ENCODE peak calls at places on chromosomes 11 and 22, in five cellular contexts. One of them, this sample, is unnamed.

GRCh38 chr11:3169235-3169951 is 4.3 kb upstream of the OSBPL5 start:
- DNase-seq in endodermal cell: peak; percentile 87
- DNase-seq in brain microvascular endothelial cell: peak; percentile 60
- DNase-seq in chondrocyte: peak; percentile 93
- DNase-seq in astrocyte: peak; percentile 66
- DNase-seq in this sample: peak; percentile 78

GRCh38 chr22:47943729-47944700 is 1181.6 kb downstream of the TBC1D22A start:
- DNase-seq in endodermal cell: no peak
- DNase-seq in brain microvascular endothelial cell: no peak
- DNase-seq in chondrocyte: no peak
- DNase-seq in astrocyte: no peak
- DNase-seq in this sample: no peak

GRCh38 chr11:12175694-12176241 is 65.4 kb downstream of the MICAL2 start:
- DNase-seq in endodermal cell: no peak
- DNase-seq in brain microvascular endothelial cell: peak; percentile 93
- DNase-seq in chondrocyte: no peak
- DNase-seq in astrocyte: peak; percentile 97
- DNase-seq in this sample: peak; percentile 92

GRCh38 chr11:129733981-129734380 is 81.7 kb upstream of the TMEM45B start:
- DNase-seq in endodermal cell: no peak
- DNase-seq in brain microvascular endothelial cell: no peak
- DNase-seq in chondrocyte: no peak
- DNase-seq in astrocyte: no peak
- DNase-seq in this sample: no peak

GRCh38 chr11:122984186-122985011 is 2.8 kb upstream of the BSX start:
- DNase-seq in endodermal cell: peak; percentile 87
- DNase-seq in brain microvascular endothelial cell: no peak
- DNase-seq in chondrocyte: no peak
- DNase-seq in astrocyte: no peak
- DNase-seq in this sample: no peak

GRCh38 chr22:45504703-45505341 is 2.1 kb downstream of the FBLN1 start:
- DNase-seq in endodermal cell: peak; percentile 77
- DNase-seq in brain microvascular endothelial cell: no peak
- DNase-seq in chondrocyte: peak; percentile 51
- DNase-seq in astrocyte: no peak
- DNase-seq in this sample: peak; percentile 33

GRCh38 chr22:49678137-49678841 is 149.4 kb downstream of the BRD1 start:
- DNase-seq in endodermal cell: peak; percentile 31
- DNase-seq in brain microvascular endothelial cell: no peak
- DNase-seq in chondrocyte: no peak
- DNase-seq in astrocyte: no peak
- DNase-seq in this sample: no peak

GRCh38 chr11:130442728-130443127 is 5.7 kb upstream of the ADAMTS15 start:
- DNase-seq in endodermal cell: no peak
- DNase-seq in brain microvascular endothelial cell: no peak
- DNase-seq in chondrocyte: no peak
- DNase-seq in astrocyte: peak; percentile 36
- DNase-seq in this sample: no peak

GRCh38 chr11:45489281-45489906 is 176.0 kb downstream of the CHST1 start:
- DNase-seq in endodermal cell: peak; percentile 61
- DNase-seq in brain microvascular endothelial cell: no peak
- DNase-seq in chondrocyte: no peak
- DNase-seq in astrocyte: no peak
- DNase-seq in this sample: no peak

GRCh38 chr11:98104249-98104648 is 916.5 kb upstream of the CNTN5 start:
- DNase-seq in endodermal cell: no peak
- DNase-seq in brain microvascular endothelial cell: no peak
- DNase-seq in chondrocyte: no peak
- DNase-seq in astrocyte: no peak
- DNase-seq in this sample: no peak

GRCh38 chr11:69348414-69349235 is 54.7 kb downstream of the MYEOV start:
- DNase-seq in endodermal cell: peak; percentile 29
- DNase-seq in brain microvascular endothelial cell: no peak
- DNase-seq in chondrocyte: peak; percentile 59
- DNase-seq in astrocyte: no peak
- DNase-seq in this sample: no peak

GRCh38 chr11:77506857-77507256 is 33.0 kb upstream of the PAK1 start:
- DNase-seq in endodermal cell: no peak
- DNase-seq in brain microvascular endothelial cell: peak; percentile 83
- DNase-seq in chondrocyte: no peak
- DNase-seq in astrocyte: peak; percentile 49
- DNase-seq in this sample: peak; percentile 24

GRCh38 chr11:76408171-76408965 is 27.2 kb downstream of the GVQW3 start:
- DNase-seq in endodermal cell: peak; percentile 47
- DNase-seq in brain microvascular endothelial cell: no peak
- DNase-seq in chondrocyte: no peak
- DNase-seq in astrocyte: no peak
- DNase-seq in this sample: no peak

GRCh38 chr11:79100093-79100704 is 340.6 kb downstream of the TENM4 start:
- DNase-seq in endodermal cell: peak; percentile 86
- DNase-seq in brain microvascular endothelial cell: peak; percentile 33
- DNase-seq in chondrocyte: no peak
- DNase-seq in astrocyte: no peak
- DNase-seq in this sample: peak; percentile 19

GRCh38 chr11:66912963-66913362 is 45.2 kb downstream of the PC start:
- DNase-seq in endodermal cell: no peak
- DNase-seq in brain microvascular endothelial cell: no peak
- DNase-seq in chondrocyte: no peak
- DNase-seq in astrocyte: no peak
- DNase-seq in this sample: no peak

GRCh38 chr11:3123761-3124733 is 41.1 kb downstream of the OSBPL5 start:
- DNase-seq in endodermal cell: peak; percentile 28
- DNase-seq in brain microvascular endothelial cell: peak; percentile 92
- DNase-seq in chondrocyte: peak; percentile 69
- DNase-seq in astrocyte: peak; percentile 93
- DNase-seq in this sample: peak; percentile 96

GRCh38 chr11:12043959-12044772 is 35.7 kb upstream of the DKK3 start:
- DNase-seq in endodermal cell: peak; percentile 91
- DNase-seq in brain microvascular endothelial cell: peak; percentile 91
- DNase-seq in chondrocyte: no peak
- DNase-seq in astrocyte: peak; percentile 99
- DNase-seq in this sample: peak; percentile 98

GRCh38 chr22:45632791-45633515 is 38.7 kb upstream of the ATXN10 start:
- DNase-seq in endodermal cell: peak; percentile 63
- DNase-seq in brain microvascular endothelial cell: peak; percentile 5
- DNase-seq in chondrocyte: peak; percentile 35
- DNase-seq in astrocyte: peak; percentile 59
- DNase-seq in this sample: no peak

GRCh38 chr11:45091563-45092392 is 54.7 kb upstream of the PRDM11 start:
- DNase-seq in endodermal cell: peak; percentile 90
- DNase-seq in brain microvascular endothelial cell: no peak
- DNase-seq in chondrocyte: no peak
- DNase-seq in astrocyte: peak; percentile 33
- DNase-seq in this sample: no peak

GRCh38 chr11:114260483-114260882 is 35.7 kb upstream of the NNMT start:
- DNase-seq in endodermal cell: no peak
- DNase-seq in brain microvascular endothelial cell: no peak
- DNase-seq in chondrocyte: no peak
- DNase-seq in astrocyte: no peak
- DNase-seq in this sample: no peak

GRCh38 chr11:73916435-73916834 is 34.4 kb upstream of the DNAJB13 start:
- DNase-seq in endodermal cell: no peak
- DNase-seq in brain microvascular endothelial cell: no peak
- DNase-seq in chondrocyte: no peak
- DNase-seq in astrocyte: peak; percentile 52
- DNase-seq in this sample: peak; percentile 1

GRCh38 chr11:13868710-13869403 is 93.7 kb upstream of the SPON1 start:
- DNase-seq in endodermal cell: no peak
- DNase-seq in brain microvascular endothelial cell: no peak
- DNase-seq in chondrocyte: no peak
- DNase-seq in astrocyte: no peak
- DNase-seq in this sample: no peak

GRCh38 chr22:40101417-40102101 is 76.2 kb upstream of the TNRC6B start:
- DNase-seq in endodermal cell: no peak
- DNase-seq in brain microvascular endothelial cell: no peak
- DNase-seq in chondrocyte: no peak
- DNase-seq in astrocyte: no peak
- DNase-seq in this sample: no peak

GRCh38 chr11:34953955-34954354 is 37.5 kb downstream of the PDHX start:
- DNase-seq in endodermal cell: no peak
- DNase-seq in brain microvascular endothelial cell: no peak
- DNase-seq in chondrocyte: no peak
- DNase-seq in astrocyte: no peak
- DNase-seq in this sample: no peak

GRCh38 chr22:36640106-36640672 is 63.4 kb downstream of the CACNG2 start:
- DNase-seq in endodermal cell: peak; percentile 57
- DNase-seq in brain microvascular endothelial cell: no peak
- DNase-seq in chondrocyte: no peak
- DNase-seq in astrocyte: no peak
- DNase-seq in this sample: no peak

GRCh38 chr22:19822301-19823117 is 32.2 kb downstream of the GNB1L start:
- DNase-seq in endodermal cell: peak; percentile 35
- DNase-seq in brain microvascular endothelial cell: no peak
- DNase-seq in chondrocyte: peak; percentile 85
- DNase-seq in astrocyte: no peak
- DNase-seq in this sample: no peak

GRCh38 chr11:94149435-94149834 is 20.8 kb downstream of the PANX1 start:
- DNase-seq in endodermal cell: no peak
- DNase-seq in brain microvascular endothelial cell: peak; percentile 67
- DNase-seq in chondrocyte: no peak
- DNase-seq in astrocyte: peak; percentile 86
- DNase-seq in this sample: peak; percentile 39

GRCh38 chr22:47011131-47011854 is 248.8 kb downstream of the TBC1D22A start:
- DNase-seq in endodermal cell: no peak
- DNase-seq in brain microvascular endothelial cell: no peak
- DNase-seq in chondrocyte: no peak
- DNase-seq in astrocyte: no peak
- DNase-seq in this sample: no peak

GRCh38 chr22:40178417-40179409 is 988 bp downstream of the TNRC6B start:
- DNase-seq in endodermal cell: peak; percentile 71
- DNase-seq in brain microvascular endothelial cell: peak; percentile 31
- DNase-seq in chondrocyte: no peak
- DNase-seq in astrocyte: peak; percentile 71
- DNase-seq in this sample: peak; percentile 56

GRCh38 chr22:40511604-40512003 is 124.9 kb downstream of the MRTFA start:
- DNase-seq in endodermal cell: no peak
- DNase-seq in brain microvascular endothelial cell: no peak
- DNase-seq in chondrocyte: no peak
- DNase-seq in astrocyte: no peak
- DNase-seq in this sample: no peak

GRCh38 chr11:126115253-126115540 is 52.5 kb upstream of the CDON start:
- DNase-seq in endodermal cell: no peak
- DNase-seq in brain microvascular endothelial cell: no peak
- DNase-seq in chondrocyte: no peak
- DNase-seq in astrocyte: no peak
- DNase-seq in this sample: no peak

GRCh38 chr11:126113515-126113957 is 50.9 kb upstream of the CDON start:
- DNase-seq in endodermal cell: peak; percentile 73
- DNase-seq in brain microvascular endothelial cell: peak; percentile 80
- DNase-seq in chondrocyte: no peak
- DNase-seq in astrocyte: peak; percentile 97
- DNase-seq in this sample: peak; percentile 97

GRCh38 chr11:126113963-126114362 is 51.3 kb upstream of the CDON start:
- DNase-seq in endodermal cell: no peak
- DNase-seq in brain microvascular endothelial cell: no peak
- DNase-seq in chondrocyte: no peak
- DNase-seq in astrocyte: no peak
- DNase-seq in this sample: no peak

GRCh38 chr11:126114486-126115252 is 52.0 kb upstream of the CDON start:
- DNase-seq in endodermal cell: peak; percentile 41
- DNase-seq in brain microvascular endothelial cell: no peak
- DNase-seq in chondrocyte: no peak
- DNase-seq in astrocyte: no peak
- DNase-seq in this sample: no peak

GRCh38 chr11:126115820-126116319 is 53.2 kb upstream of the CDON start:
- DNase-seq in endodermal cell: peak; percentile 68
- DNase-seq in brain microvascular endothelial cell: peak; percentile 68
- DNase-seq in chondrocyte: no peak
- DNase-seq in astrocyte: peak; percentile 83
- DNase-seq in this sample: peak; percentile 74
- TF ChIP-seq CTCF in endodermal cell: peak; percentile 54
- TF ChIP-seq CTCF in brain microvascular endothelial cell: peak; percentile 49
- TF ChIP-seq CTCF in chondrocyte: peak; percentile 68
- TF ChIP-seq CTCF in astrocyte: peak; percentile 7
- TF ChIP-seq CTCF in this sample: peak; percentile 42

GRCh38 chr22:25779426-25779825 is 37.4 kb downstream of the MYO18B start:
- DNase-seq in endodermal cell: no peak
- DNase-seq in brain microvascular endothelial cell: no peak
- DNase-seq in chondrocyte: no peak
- DNase-seq in astrocyte: no peak
- DNase-seq in this sample: no peak
- TF ChIP-seq CTCF in endodermal cell: no peak
- TF ChIP-seq CTCF in brain microvascular endothelial cell: no peak
- TF ChIP-seq CTCF in chondrocyte: no peak
- TF ChIP-seq CTCF in astrocyte: no peak
- TF ChIP-seq CTCF in this sample: no peak

DNA sequence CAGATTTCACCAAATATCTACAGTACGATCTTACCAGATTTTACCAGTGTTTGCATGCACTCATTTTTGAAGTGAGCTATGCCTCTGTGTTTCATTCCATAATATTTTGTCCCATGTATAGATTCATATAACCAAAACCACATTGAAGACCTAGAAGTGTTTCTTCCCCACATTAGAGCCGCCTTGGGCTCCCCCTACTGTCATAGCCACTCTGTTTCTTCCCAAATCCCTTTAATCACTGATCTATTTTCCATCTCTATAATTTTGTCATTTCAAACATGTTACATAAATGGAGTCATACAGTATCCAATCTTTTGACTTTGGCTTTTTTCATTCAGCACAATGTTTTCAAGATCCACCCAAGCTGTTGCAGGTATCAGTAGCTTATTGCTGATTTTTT is 12.7 kb downstream of the MRGPRX3 start:
- DNase-seq in endodermal cell: no peak
- DNase-seq in brain microvascular endothelial cell: no peak
- DNase-seq in chondrocyte: no peak
- DNase-seq in astrocyte: no peak
- DNase-seq in this sample: no peak
- TF ChIP-seq CTCF in endodermal cell: peak; percentile 73
- TF ChIP-seq CTCF in brain microvascular endothelial cell: peak; percentile 28
- TF ChIP-seq CTCF in chondrocyte: peak; percentile 68
- TF ChIP-seq CTCF in astrocyte: no peak
- TF ChIP-seq CTCF in this sample: peak; percentile 41

GRCh38 chr11:554824-555499 is 5.6 kb downstream of the LMNTD2 start:
- DNase-seq in endodermal cell: peak; percentile 93
- DNase-seq in brain microvascular endothelial cell: no peak
- DNase-seq in chondrocyte: no peak
- DNase-seq in astrocyte: no peak
- DNase-seq in this sample: no peak
- TF ChIP-seq CTCF in endodermal cell: peak; percentile 77
- TF ChIP-seq CTCF in brain microvascular endothelial cell: peak; percentile 67
- TF ChIP-seq CTCF in chondrocyte: peak; percentile 77
- TF ChIP-seq CTCF in astrocyte: no peak
- TF ChIP-seq CTCF in this sample: peak; percentile 76

DNA sequence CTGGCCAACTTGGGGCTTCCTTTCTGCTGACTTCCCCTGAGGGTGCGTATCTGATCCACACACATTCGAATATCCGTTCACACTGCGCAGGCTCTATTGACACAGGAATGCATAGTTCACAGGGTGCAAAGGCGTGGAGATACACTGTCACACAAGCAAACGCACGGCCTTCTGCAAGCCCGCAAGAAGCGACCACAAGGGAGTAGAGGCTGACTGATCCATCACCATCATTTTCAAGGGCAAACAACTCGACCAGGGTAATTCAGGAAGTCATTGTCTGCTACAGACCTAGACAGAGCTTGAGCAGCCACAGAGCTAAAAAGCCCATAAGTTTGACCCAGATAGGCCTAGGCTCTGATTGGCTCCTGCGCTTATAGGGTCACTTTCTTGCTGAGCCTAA is 392.3 kb downstream of the MN1 start:
- DNase-seq in endodermal cell: no peak
- DNase-seq in brain microvascular endothelial cell: no peak
- DNase-seq in chondrocyte: no peak
- DNase-seq in astrocyte: no peak
- DNase-seq in this sample: no peak
- TF ChIP-seq CTCF in endodermal cell: no peak
- TF ChIP-seq CTCF in brain microvascular endothelial cell: peak; percentile 51
- TF ChIP-seq CTCF in chondrocyte: no peak
- TF ChIP-seq CTCF in astrocyte: no peak
- TF ChIP-seq CTCF in this sample: peak; percentile 28